ENCODE peak calls at places on chromosome 3, in six cellular contexts. S is neural crest cell; X is EH; R is effector CD4-positive, alpha-beta T cell; T is kidney tubule cell; U is hippocampal formation. O is an unnamed sample.

GRCh38 chr3:23055733-23056376 is 147.3 kb upstream of the UBE2E2 start:
- DNase-seq in S (no peak), X (peak), R (no peak), T (peak), U (no peak), O (no peak)

GRCh38 chr3:65955792-65956477 is 82.8 kb downstream of the MAGI1 start:
- DNase-seq in S (no peak), X (peak), R (no peak), T (peak), U (no peak), O (no peak)

GRCh38 chr3:79815478-79815877 is 47.7 kb upstream of the ROBO1 start:
- DNase-seq in S (no peak), X (no peak), R (no peak), T (no peak), U (no peak), O (no peak)

GRCh38 chr3:16583551-16583950 is 21.7 kb downstream of the DAZL start:
- DNase-seq in S (no peak), X (no peak), R (no peak), T (no peak), U (no peak), O (no peak)

GRCh38 chr3:42631650-42632049 is 21.8 kb upstream of the ZBTB47 start:
- DNase-seq in S (no peak), X (no peak), R (no peak), T (no peak), U (no peak), O (no peak)

GRCh38 chr3:117171124-117171523 is 461.5 kb downstream of the TUSC7 start:
- DNase-seq in S (no peak), X (no peak), R (no peak), T (no peak), U (no peak), O (no peak)

GRCh38 chr3:126023390-126023789 is 54.4 kb downstream of the ROPN1B start:
- DNase-seq in S (no peak), X (no peak), R (no peak), T (no peak), U (no peak), O (no peak)

GRCh38 chr3:101036676-101037075 is 43.5 kb upstream of the ABI3BP start:
- DNase-seq in S (no peak), X (no peak), R (no peak), T (peak), U (no peak), O (no peak)

GRCh38 chr3:195556390-195556789 is 13.3 kb upstream of the PPP1R2 start:
- DNase-seq in S (peak), X (peak), R (no peak), T (no peak), U (no peak), O (no peak)

GRCh38 chr3:57383421-57383820 is 90.9 kb upstream of the ASB14 start:
- DNase-seq in S (no peak), X (no peak), R (no peak), T (peak), U (no peak), O (no peak)

GRCh38 chr3:152071924-152072323 is 196.8 kb upstream of the MBNL1 start:
- DNase-seq in S (no peak), X (peak), R (no peak), T (peak), U (no peak), O (no peak)

GRCh38 chr3:174397848-174398247 is 461.3 kb upstream of the NAALADL2 start:
- DNase-seq in S (no peak), X (peak), R (no peak), T (peak), U (no peak), O (no peak)

GRCh38 chr3:188037116-188037718 is 116.7 kb upstream of the LPP start:
- DNase-seq in S (no peak), X (peak), R (no peak), T (peak), U (no peak), O (no peak)

GRCh38 chr3:134651347-134652041 is 672 bp upstream of the KY start:
- DNase-seq in S (no peak), X (peak), R (no peak), T (peak), U (peak), O (no peak)

GRCh38 chr3:42190701-42191442 is 75.1 kb downstream of the CCK start:
- DNase-seq in S (peak), X (peak), R (peak), T (peak), U (peak), O (peak)

GRCh38 chr3:178419078-178419477 is 117.2 kb upstream of the KCNMB2 start:
- DNase-seq in S (no peak), X (peak), R (no peak), T (peak), U (no peak), O (no peak)

GRCh38 chr3:4886448-4886847 is 92.8 kb upstream of the BHLHE40 start:
- DNase-seq in S (no peak), X (no peak), R (no peak), T (no peak), U (no peak), O (no peak)

GRCh38 chr3:106711650-106712049 is 665.6 kb upstream of the CCDC54 start:
- DNase-seq in S (no peak), X (peak), R (no peak), T (peak), U (no peak), O (no peak)

GRCh38 chr3:129238945-129239705 is 10.3 kb upstream of the COPG1 start:
- DNase-seq in S (no peak), X (peak), R (no peak), T (no peak), U (no peak), O (no peak)

GRCh38 chr3:12436514-12437222 is 47.6 kb upstream of the TSEN2 start:
- DNase-seq in S (no peak), X (peak), R (no peak), T (no peak), U (no peak), O (no peak)

GRCh38 chr3:156024904-156025303 is 95.5 kb upstream of the KCNAB1 start:
- DNase-seq in S (peak), X (peak), R (no peak), T (no peak), U (no peak), O (no peak)

GRCh38 chr3:119322021-119322522 is 27.9 kb downstream of the ARHGAP31 start:
- DNase-seq in S (no peak), X (peak), R (no peak), T (peak), U (no peak), O (no peak)

GRCh38 chr3:18237251-18238005 is 187.7 kb downstream of the SATB1 start:
- DNase-seq in S (no peak), X (peak), R (no peak), T (peak), U (no peak), O (no peak)

O was measured in memory B cell.